ENCODE peak calls at places on chromosomes 1 and 21, in six cellular contexts. S, U, X, N, L and M are unnamed samples.

GRCh38 chr1:15382601-15383518 is 26.8 kb upstream of the EFHD2 start:
- DNase-seq in S (no peak), U (no peak), X (no peak), N (no peak), L (no peak), M (no peak)

GRCh38 chr1:184310157-184310819 is 76.5 kb upstream of the C1orf21 start:
- DNase-seq in S (no peak), U (no peak), X (no peak), N (no peak), L (no peak), M (no peak)

GRCh38 chr1:37292789-37293188 is 181.6 kb upstream of the ZC3H12A start:
- DNase-seq in S (no peak), U (no peak), X (no peak), N (no peak), L (no peak), M (no peak)

GRCh38 chr1:59333626-59334277 is 36.9 kb downstream of the FGGY start:
- DNase-seq in S (no peak), U (no peak), X (no peak), N (peak; percentile 36), L (no peak), M (peak; percentile 95)

GRCh38 chr1:17594026-17594425 is 54.5 kb downstream of the ARHGEF10L start:
- DNase-seq in S (no peak), U (no peak), X (no peak), N (no peak), L (no peak), M (no peak)

GRCh38 chr21:43971201-43971991 is 40.7 kb upstream of the TRAPPC10 start:
- DNase-seq in S (no peak), U (no peak), X (no peak), N (no peak), L (no peak), M (no peak)

GRCh38 chr1:15975358-15975804 is 520 bp downstream of the ZBTB17 start:
- DNase-seq in S (peak; percentile 58), U (peak; percentile 74), X (no peak), N (peak; percentile 73), L (peak; percentile 80), M (peak; percentile 39)

GRCh38 chr1:22685675-22686074 is 25.0 kb upstream of the EPHB2 start:
- DNase-seq in S (peak; percentile 23), U (no peak), X (no peak), N (no peak), L (no peak), M (no peak)

GRCh38 chr1:17128361-17128760 is 9.1 kb upstream of the PADI2 start:
- DNase-seq in S (peak; percentile 91), U (no peak), X (no peak), N (peak; percentile 88), L (no peak), M (peak; percentile 97)

GRCh38 chr21:26011292-26011940 is 159.2 kb downstream of the APP start:
- DNase-seq in S (no peak), U (no peak), X (no peak), N (no peak), L (no peak), M (no peak)

GRCh38 chr1:200998323-200998722 is 25.2 kb downstream of the KIF21B start:
- DNase-seq in S (no peak), U (no peak), X (no peak), N (no peak), L (no peak), M (no peak)

GRCh38 chr1:31764307-31765040 is at the start of gene ADGRB2:
- DNase-seq in S (no peak), U (peak; percentile 61), X (no peak), N (no peak), L (peak; percentile 76), M (peak; percentile 38)

GRCh38 chr1:207102659-207103058 is 1.4 kb upstream of the C4BPA start:
- DNase-seq in S (no peak), U (no peak), X (no peak), N (no peak), L (no peak), M (no peak)

GRCh38 chr1:33086384-33086850 is 5.5 kb downstream of the AZIN2 start:
- DNase-seq in S (peak; percentile 78), U (peak; percentile 85), X (peak; percentile 75), N (peak; percentile 84), L (peak; percentile 81), M (peak; percentile 83)

DNA sequence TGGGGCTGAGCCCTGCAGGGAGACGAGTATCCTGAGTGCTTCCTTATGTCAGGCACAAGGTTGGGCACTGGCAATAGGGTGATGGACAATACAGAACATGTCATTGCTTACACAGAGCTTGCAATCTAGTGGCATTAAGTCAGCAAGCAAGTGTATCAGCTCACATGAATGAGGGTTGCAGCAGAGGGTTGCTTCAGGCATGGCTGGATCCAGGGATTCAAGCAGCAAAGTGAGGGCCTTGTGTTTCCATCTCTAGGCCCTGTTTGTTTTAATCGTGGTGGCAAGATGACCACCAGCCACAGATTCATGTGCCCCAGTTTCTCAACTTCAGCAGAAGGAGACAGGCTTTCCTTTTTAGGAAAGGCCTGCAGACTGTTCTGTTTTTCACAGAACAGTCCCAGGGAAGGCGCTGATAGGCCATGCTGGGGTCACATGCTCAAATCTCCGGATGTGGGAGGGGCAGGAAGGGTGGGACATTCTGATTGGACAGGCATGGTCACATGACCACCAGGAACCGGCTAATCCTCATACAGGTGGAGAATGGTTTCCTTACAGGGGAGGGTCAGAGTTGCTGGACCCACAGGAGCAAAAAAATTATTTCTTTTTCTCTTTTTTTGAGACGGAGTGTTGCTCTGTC is 14.4 kb downstream of the PLOD1 start:
- DNase-seq in S (peak; percentile 26), U (no peak), X (no peak), N (no peak), L (no peak), M (no peak)
- H4K91ac ChIP-seq in S (no peak overlapping the region), U (no peak overlapping the region), X (no peak overlapping the region), N (no peak overlapping the region), L (no peak overlapping the region), M (no peak overlapping the region)

DNA sequence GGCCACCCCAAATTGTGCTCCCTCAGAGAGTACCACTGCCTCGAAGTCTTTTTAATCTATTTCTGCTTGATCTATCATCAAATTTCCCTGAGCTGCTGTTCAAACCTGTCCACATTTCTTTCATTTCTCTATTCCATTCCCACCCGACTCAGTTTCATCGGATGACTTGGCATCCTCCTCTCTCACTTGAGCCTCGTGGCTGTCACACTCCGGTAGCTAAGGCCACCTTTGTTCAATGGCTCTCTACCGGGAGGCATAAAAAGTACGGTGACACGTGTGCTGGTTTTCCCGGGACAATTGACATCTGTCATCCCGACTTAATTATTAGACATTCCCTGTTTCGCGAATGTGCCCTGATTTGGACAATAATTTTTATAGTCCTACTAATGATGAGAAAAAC is 22.6 kb downstream of the MIS18A start:
- DNase-seq in S (no peak), U (no peak), X (no peak), N (no peak), L (no peak), M (no peak)
- H4K91ac ChIP-seq in S (peak overlapping the region; percentile 11), U (no peak overlapping the region), X (no peak overlapping the region), N (no peak overlapping the region), L (no peak overlapping the region), M (no peak overlapping the region)

DNA sequence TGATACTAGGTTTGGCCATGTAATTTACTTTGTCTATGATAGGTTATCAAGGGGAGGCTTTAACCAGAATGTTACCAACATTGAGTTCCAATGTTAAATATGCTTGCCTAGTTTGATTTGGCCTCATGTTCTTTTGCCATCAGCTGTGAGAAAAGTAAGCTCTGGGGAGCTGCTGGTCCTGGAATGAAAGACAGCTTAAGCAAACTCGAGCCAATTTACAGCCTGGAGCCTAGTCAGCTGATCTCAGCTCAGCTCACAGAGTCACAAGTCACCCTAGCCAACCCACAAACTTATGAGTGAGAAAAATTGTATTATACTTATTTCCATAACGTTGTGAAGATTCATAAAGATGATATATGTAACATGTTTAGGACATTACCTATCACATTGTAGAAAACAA is 426.7 kb downstream of the RWDD3 start:
- DNase-seq in S (no peak), U (no peak), X (no peak), N (no peak), L (no peak), M (no peak)
- H4K91ac ChIP-seq in S (no peak overlapping the region), U (no peak overlapping the region), X (no peak overlapping the region), N (no peak overlapping the region), L (no peak overlapping the region), M (no peak overlapping the region)

GRCh38 chr21:41506005-41506404 is 2.0 kb downstream of the TMPRSS2 start:
- DNase-seq in S (no peak), U (no peak), X (no peak), N (no peak), L (no peak), M (no peak)

GRCh38 chr21:41506526-41507520 is 1.1 kb downstream of the TMPRSS2 start:
- DNase-seq in S (no peak), U (peak; percentile 59), X (peak; percentile 27), N (peak; percentile 3), L (peak; percentile 77), M (peak; percentile 46)

GRCh38 chr21:41508415-41509205 is 652 bp upstream of the TMPRSS2 start:
- DNase-seq in S (no peak), U (no peak), X (no peak), N (no peak), L (peak; percentile 76), M (no peak)

GRCh38 chr21:41509206-41509496 is 1.2 kb upstream of the TMPRSS2 start:
- DNase-seq in S (no peak), U (no peak), X (no peak), N (no peak), L (no peak), M (no peak)

GRCh38 chr21:41507521-41508414 is at the start of gene TMPRSS2:
- DNase-seq in S (no peak), U (peak; percentile 74), X (peak; percentile 30), N (no peak), L (peak; percentile 78), M (peak; percentile 28)
- H4K91ac ChIP-seq in S (no peak within 1 kb of the TSS), U (no peak within 1 kb of the TSS), X (no peak within 1 kb of the TSS), N (no peak within 1 kb of the TSS), L (no peak within 1 kb of the TSS), M (no peak within 1 kb of the TSS)

GRCh38 chr1:58249729-58250586 is 296.6 kb downstream of the OMA1 start:
- DNase-seq in S (peak; percentile 11), U (peak; percentile 87), X (peak; percentile 59), N (peak; percentile 8), L (peak; percentile 83), M (no peak)

GRCh38 chr1:58250587-58250948 is 296.0 kb downstream of the OMA1 start:
- DNase-seq in S (no peak), U (no peak), X (no peak), N (no peak), L (no peak), M (no peak)

GRCh38 chr1:58251415-58252073 is 295.0 kb downstream of the OMA1 start:
- DNase-seq in S (no peak), U (peak; percentile 51), X (peak; percentile 21), N (no peak), L (peak; percentile 84), M (no peak)

GRCh38 chr1:58249371-58249728 is 297.2 kb downstream of the OMA1 start:
- DNase-seq in S (no peak), U (no peak), X (no peak), N (no peak), L (no peak), M (no peak)

DNA sequence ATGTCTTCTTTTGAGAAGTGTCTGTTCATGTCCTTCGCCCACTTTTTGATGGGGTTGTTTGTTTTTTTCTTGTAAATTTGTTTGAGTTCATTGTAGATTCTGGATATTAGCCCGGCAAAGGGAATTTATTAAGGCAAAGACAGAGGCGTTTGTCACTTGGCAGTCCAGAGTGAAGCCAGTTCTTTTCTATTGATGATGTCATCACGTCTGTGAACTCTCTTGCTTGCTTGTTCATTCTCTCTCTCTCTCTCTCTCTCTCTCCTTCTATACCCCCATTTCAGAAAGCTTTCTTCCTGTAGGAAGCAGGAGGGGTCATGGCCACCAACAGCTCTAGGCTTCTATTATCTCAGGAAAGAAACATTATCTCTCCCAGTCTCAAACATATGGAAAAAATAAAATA is 291.3 kb downstream of the OMA1 start:
- DNase-seq in S (no peak), U (no peak), X (no peak), N (no peak), L (no peak), M (no peak)
- H4K91ac ChIP-seq in S (no peak overlapping the region), U (no peak overlapping the region), X (no peak overlapping the region), N (no peak overlapping the region), L (no peak overlapping the region), M (no peak overlapping the region)